ENCODE peak calls at places on chromosomes 16 and 17, in six cellular contexts. I, Z, W, H, N and A are unnamed samples.

GRCh38 chr17:10119203-10120112 is 78.9 kb downstream of the GAS7 start:
- DNase-seq in N (peak), Z (peak), H (no peak), I (peak), W (no peak), A (peak)

GRCh38 chr16:85379041-85380001 is 233.8 kb upstream of the GSE1 start:
- DNase-seq in Z (no peak), N (no peak), W (no peak), I (no peak), H (no peak), A (no peak)

GRCh38 chr16:87178977-87179376 is 138.2 kb downstream of the C16orf95 start:
- DNase-seq in N (peak), Z (no peak), I (no peak), W (peak), H (no peak), A (no peak)

GRCh38 chr17:69733171-69734014 is 318.9 kb downstream of the MAP2K6 start:
- DNase-seq in Z (peak), N (no peak), I (peak), H (peak), W (no peak), A (no peak)

GRCh38 chr16:57251352-57251751 is 6.3 kb downstream of the ARL2BP start:
- DNase-seq in Z (no peak), W (no peak), I (no peak), H (no peak), N (no peak), A (no peak)

GRCh38 chr17:33142703-33143299 is 150.3 kb downstream of the ASIC2 start:
- DNase-seq in N (peak), H (no peak), Z (peak), I (peak), W (no peak), A (peak)

GRCh38 chr17:28661635-28662526 is at the start of the genes SDF2 and SUPT6H:
- DNase-seq in W (peak), N (peak), H (peak), Z (peak), I (peak), A (peak)

GRCh38 chr17:64315032-64315490 is 52.0 kb upstream of the TEX2 start:
- DNase-seq in W (no peak), I (no peak), Z (no peak), N (no peak), H (no peak), A (peak)

GRCh38 chr16:49061315-49061714 is 220.3 kb downstream of the CBLN1 start:
- DNase-seq in I (no peak), W (no peak), Z (no peak), H (no peak), N (no peak), A (no peak)

GRCh38 chr17:76883744-76884525 is 15.7 kb downstream of the MGAT5B start:
- DNase-seq in N (no peak), I (no peak), H (no peak), Z (no peak), W (no peak), A (no peak)

GRCh38 chr16:82240111-82240510 is 70.1 kb upstream of the MPHOSPH6 start:
- DNase-seq in Z (peak), W (no peak), N (no peak), I (no peak), H (no peak), A (no peak)

GRCh38 chr17:38439436-38439835 is 11.2 kb downstream of the ARHGAP23 start:
- DNase-seq in Z (no peak), W (no peak), H (no peak), N (no peak), I (no peak), A (no peak)

GRCh38 chr17:81582341-81582740 is 30.2 kb upstream of the FAAP100 start:
- DNase-seq in N (no peak), W (no peak), I (no peak), H (no peak), Z (no peak), A (no peak)

GRCh38 chr17:78697122-78697845 is 84.8 kb downstream of the CYTH1 start:
- DNase-seq in W (no peak), H (no peak), I (no peak), Z (no peak), N (no peak), A (no peak)

GRCh38 chr17:30323895-30324319 is 9.9 kb downstream of the TMIGD1 start:
- DNase-seq in Z (peak), I (peak), W (no peak), H (no peak), N (no peak), A (peak)

GRCh38 chr16:3884398-3884797 is 3.9 kb upstream of the CREBBP start:
- DNase-seq in N (no peak), I (no peak), W (peak), Z (no peak), H (no peak), A (no peak)

GRCh38 chr17:57682667-57683066 is 62.4 kb downstream of the CCDC182 start:
- DNase-seq in H (no peak), W (no peak), N (no peak), Z (no peak), I (no peak), A (peak)

GRCh38 chr17:33968350-33969044 is 286.6 kb upstream of the CCL2 start:
- DNase-seq in N (peak), Z (no peak), H (no peak), W (no peak), I (no peak), A (no peak)

GRCh38 chr16:74577882-74578366 is 29.0 kb downstream of the GLG1 start:
- DNase-seq in I (peak), N (no peak), W (no peak), Z (peak), H (no peak), A (no peak)

GRCh38 chr17:31113939-31114338 is 19.2 kb downstream of the NF1 start:
- DNase-seq in N (no peak), W (no peak), Z (no peak), H (no peak), I (no peak), A (no peak)

GRCh38 chr17:31679667-31680066 is 179.4 kb downstream of the COPRS start:
- DNase-seq in Z (no peak), H (no peak), W (no peak), N (no peak), I (no peak), A (no peak)

GRCh38 chr17:38705803-38706624 is 941 bp downstream of the MLLT6 start:
- DNase-seq in N (peak), I (peak), W (peak), H (peak), Z (peak), A (peak)

GRCh38 chr16:50037791-50038190 is 12.8 kb downstream of the CNEP1R1 start:
- DNase-seq in W (no peak), Z (no peak), H (no peak), N (no peak), I (peak), A (no peak)

GRCh38 chr16:4015275-4015990 is 100.8 kb downstream of the ADCY9 start:
- DNase-seq in W (no peak), N (no peak), I (no peak), Z (no peak), H (peak), A (peak)

GRCh38 chr16:89297870-89298545 is 80.5 kb downstream of the ZNF778 start:
- DNase-seq in W (no peak), H (no peak), Z (no peak), I (no peak), N (no peak), A (no peak)

GRCh38 chr17:19021622-19022083 is 17.1 kb upstream of the FAM83G start:
- DNase-seq in N (peak), W (no peak), I (peak), H (no peak), Z (no peak), A (no peak)

DNA sequence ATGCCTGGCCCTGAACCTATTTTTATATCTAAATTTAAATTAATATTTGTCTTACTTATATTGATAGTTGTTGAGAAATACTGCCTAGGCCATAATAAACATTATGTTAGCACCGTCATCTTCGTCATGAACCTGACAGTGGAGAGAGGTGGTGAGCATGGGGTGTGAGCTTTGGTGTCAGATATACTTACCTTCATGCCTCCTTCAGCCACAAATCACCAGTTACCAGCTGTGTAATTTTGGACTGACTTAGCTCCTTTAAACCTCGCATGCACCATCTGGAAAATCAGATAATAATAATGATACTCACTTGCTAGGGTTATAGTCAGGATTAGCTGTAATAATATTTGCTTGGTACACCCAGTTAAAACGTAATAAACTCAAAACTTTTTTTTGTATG is 35.0 kb downstream of the SNX29 start:
- DNase-seq in I (no peak), W (no peak), N (no peak), Z (no peak), H (no peak), A (no peak)
- H3K27ac ChIP-seq in I (no peak), W (no peak), N (no peak), Z (no peak), H (no peak), A (no peak)

GRCh38 chr16:30482366-30482765 is 9.8 kb downstream of the ITGAL start:
- DNase-seq in H (peak), W (no peak), N (no peak), I (no peak), Z (no peak), A (no peak)
- TF ChIP-seq CTCF in H (no peak), W (peak), N (peak), I (peak), Z (peak), A (no peak)

DNA sequence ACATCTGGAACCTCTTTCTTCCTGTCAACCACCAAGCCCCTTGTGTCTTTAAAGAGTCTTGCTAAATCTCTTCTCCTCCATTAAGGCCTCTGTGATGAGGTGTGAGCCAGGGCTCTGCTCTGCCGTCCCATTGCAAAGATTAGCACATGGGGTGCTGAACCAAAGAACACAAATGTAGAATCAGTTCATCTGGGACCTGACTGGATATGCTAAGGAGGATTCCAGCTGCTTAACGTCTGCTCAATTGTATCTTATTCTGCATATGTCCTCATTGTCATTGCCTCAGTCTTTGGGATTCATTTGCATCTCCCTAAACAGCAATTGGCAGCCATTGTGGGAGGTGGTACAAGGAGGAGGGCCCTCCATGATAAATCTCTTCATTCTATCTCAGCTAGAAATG is 106.3 kb upstream of the ADAMTS18 start:
- DNase-seq in Z (no peak), I (no peak), W (no peak), H (no peak), N (peak), A (no peak)
- H3K27ac ChIP-seq in Z (no peak), I (no peak), W (no peak), H (no peak), N (no peak), A (no peak)

DNA sequence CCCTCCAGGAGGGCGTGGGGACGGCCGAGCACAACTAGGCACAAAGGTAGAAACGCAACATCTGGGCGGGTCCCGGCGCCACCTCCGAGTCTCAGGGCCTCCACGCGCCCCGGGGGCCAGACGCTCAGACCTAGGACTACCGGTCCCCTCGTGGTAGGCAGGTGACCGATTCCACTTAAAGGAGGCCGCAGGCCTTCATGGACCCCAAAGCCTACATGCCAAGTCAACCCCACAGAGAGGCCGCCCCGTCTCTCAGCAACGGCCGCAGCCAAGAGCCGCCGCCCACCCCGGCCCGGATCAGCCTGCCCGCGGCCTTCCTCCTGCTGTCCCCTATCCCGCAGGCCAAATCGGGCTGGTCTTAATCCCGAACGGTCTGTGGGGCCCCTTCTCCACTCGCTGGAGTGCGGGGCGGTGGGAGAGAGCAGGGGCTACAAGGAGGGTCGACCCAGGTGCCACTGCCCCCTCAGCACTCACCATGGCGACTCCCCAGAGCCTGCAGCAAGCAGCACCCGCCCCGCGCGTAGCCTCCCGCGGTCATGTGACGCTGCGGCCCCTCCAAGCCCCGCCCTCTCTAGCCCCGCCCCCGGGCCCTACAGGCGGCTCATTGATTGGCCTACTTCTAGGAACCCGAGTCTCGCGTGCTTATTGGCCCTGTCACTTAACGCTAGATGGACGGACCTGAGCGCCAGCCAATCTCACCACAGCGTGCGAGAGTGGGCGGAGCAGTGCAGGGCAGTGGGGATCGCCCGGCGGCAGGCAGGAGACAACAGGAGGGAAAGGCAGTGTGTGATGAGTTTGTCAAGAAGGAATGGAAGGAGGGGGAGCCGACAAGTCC is at the start of gene VPS35:
- DNase-seq in Z (peak), W (peak), H (peak), N (peak), I (peak), A (peak)
- TF ChIP-seq CTCF in Z (peak), W (peak), H (no peak), N (peak), I (no peak), A (no peak)

GRCh38 chr16:58455750-58456149 is 44.2 kb upstream of the NDRG4 start:
- DNase-seq in N (no peak), H (no peak), Z (no peak), I (no peak), W (no peak), A (no peak)
- H3K27ac ChIP-seq in N (no peak), H (peak), Z (no peak), I (no peak), W (no peak), A (no peak)

GRCh38 chr17:1898332-1898731 is 68.5 kb downstream of the RPA1 start:
- DNase-seq in W (peak), N (no peak), I (no peak), Z (no peak), H (no peak), A (no peak)

GRCh38 chr17:1896243-1897163 is 66.7 kb downstream of the RPA1 start:
- DNase-seq in H (no peak), I (no peak), N (no peak), Z (no peak), W (no peak), A (no peak)

GRCh38 chr17:1898872-1899271 is 69.1 kb downstream of the RPA1 start:
- DNase-seq in Z (no peak), N (no peak), I (no peak), W (peak), H (no peak), A (no peak)

GRCh38 chr17:1894753-1895339 is 65.0 kb downstream of the RPA1 start:
- DNase-seq in W (no peak), H (no peak), I (no peak), N (no peak), Z (no peak), A (no peak)

GRCh38 chr17:1899403-1900000 is 69.7 kb downstream of the RPA1 start:
- DNase-seq in Z (no peak), N (no peak), H (peak), I (no peak), W (peak), A (no peak)
- TF ChIP-seq CTCF in Z (no peak), N (peak), H (no peak), I (peak), W (peak), A (no peak)

GRCh38 chr17:45997166-45997565 is 1.9 kb upstream of the STH start:
- DNase-seq in H (no peak), Z (no peak), N (no peak), W (no peak), I (no peak), A (no peak)
- H3K27ac ChIP-seq in H (no peak), Z (no peak), N (no peak), W (no peak), I (no peak), A (no peak)

DNA sequence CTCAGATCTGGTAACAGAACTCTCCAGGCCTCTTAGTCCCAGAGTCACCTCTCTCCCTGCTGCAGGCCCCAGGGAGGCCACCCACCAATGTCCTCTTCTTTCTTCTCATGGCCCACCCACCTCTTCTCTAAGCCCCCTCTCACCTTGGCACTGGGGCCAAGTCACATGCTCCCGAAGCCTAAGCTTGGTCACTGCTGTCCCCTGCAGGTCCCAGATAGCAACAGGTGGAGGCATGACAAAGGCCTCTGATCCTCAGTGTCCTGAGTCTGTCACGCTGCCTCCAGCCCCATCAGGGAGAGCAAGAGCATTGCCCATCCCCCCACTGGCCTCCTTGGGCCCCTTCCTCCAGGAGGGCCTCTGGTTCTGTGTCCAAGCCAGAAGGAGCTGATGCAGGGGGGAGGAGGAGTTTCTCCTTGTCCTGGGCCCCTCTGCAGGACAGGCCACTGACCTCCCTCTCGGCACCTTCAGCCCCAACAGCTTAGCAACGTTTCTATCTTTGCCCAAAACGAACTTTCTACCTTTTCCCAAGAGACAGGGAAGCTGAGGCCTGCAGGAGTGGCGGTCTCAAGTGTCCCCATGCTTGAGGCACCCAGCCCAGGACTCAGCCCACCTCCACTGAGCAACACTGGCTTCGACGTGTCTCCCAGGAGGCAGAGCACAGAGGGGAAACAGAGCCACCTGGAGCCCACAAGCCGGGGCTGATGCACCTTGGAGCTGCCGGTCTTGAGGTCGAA is 8.6 kb downstream of the P2RX1 start:
- DNase-seq in I (no peak), W (no peak), Z (no peak), H (no peak), N (peak), A (no peak)
- TF ChIP-seq CTCF in I (no peak), W (peak), Z (peak), H (peak), N (peak), A (peak)

DNA sequence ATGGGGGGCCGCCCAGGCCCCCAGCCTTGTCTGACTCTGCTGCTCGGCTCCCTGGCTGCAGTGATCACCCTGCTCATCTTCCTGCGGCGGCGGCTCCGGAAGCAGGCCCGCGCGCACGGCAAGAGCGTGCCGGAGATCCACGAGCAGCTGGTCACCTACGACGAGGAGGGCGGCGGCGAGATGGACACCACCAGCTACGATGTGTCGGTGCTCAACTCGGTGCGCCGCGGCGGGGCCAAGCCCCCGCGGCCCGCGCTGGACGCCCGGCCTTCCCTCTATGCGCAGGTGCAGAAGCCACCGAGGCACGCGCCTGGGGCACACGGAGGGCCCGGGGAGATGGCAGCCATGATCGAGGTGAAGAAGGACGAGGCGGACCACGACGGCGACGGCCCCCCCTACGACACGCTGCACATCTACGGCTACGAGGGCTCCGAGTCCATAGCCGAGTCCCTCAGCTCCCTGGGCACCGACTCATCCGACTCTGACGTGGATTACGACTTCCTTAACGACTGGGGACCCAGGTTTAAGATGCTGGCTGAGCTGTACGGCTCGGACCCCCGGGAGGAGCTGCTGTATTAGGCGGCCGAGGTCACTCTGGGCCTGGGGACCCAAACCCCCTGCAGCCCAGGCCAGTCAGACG is 24.4 kb upstream of the BEAN1 start:
- DNase-seq in W (no peak), N (no peak), Z (no peak), H (no peak), I (no peak), A (no peak)
- H3K27ac ChIP-seq in W (no peak), N (no peak), Z (no peak), H (no peak), I (no peak), A (no peak)

DNA sequence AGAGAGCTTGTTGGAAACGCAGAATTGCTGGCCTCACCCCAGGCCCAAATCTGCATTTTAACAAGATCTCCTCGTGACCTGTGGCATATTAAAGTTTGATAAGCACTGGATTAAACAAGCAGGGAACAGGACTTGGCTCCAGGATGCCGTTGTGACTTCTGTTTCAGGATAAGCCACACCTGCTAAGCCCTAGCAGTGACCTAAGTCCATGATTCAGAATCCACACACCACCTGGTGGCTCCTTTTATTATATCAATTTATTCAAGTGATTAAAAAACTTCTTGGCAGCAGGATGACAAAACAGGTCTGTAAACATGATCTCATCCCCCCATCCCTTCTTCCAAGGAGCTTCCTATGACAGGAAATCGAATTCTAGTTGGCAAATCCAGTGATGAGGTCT is 9.1 kb downstream of the NAGPA start:
- DNase-seq in H (peak), I (peak), Z (peak), W (no peak), N (no peak), A (peak)
- TF ChIP-seq CTCF in H (peak), I (no peak), Z (peak), W (peak), N (no peak), A (peak)